ENCODE peak calls at places on chromosomes 1 and 21, in four cellular contexts. M is neural progenitor cell, Y is HCT116, L is fibroblast of lung. A is an unnamed sample.

GRCh38 chr1:11857164-11857853 is 1.4 kb downstream of the NPPB start:
- DNase-seq in M (no peak), Y (no peak), L (no peak), A (no peak)

GRCh38 chr1:64363116-64363515 is 106.8 kb upstream of the CACHD1 start:
- DNase-seq in Y (no peak), L (no peak), M (no peak), A (no peak)

GRCh38 chr1:170807432-170807831 is 127.9 kb upstream of the MROH9 start:
- DNase-seq in Y (peak), L (peak), M (no peak), A (peak)

GRCh38 chr1:222761171-222761570 is 24.2 kb downstream of the FAM177B start:
- DNase-seq in Y (no peak), L (no peak), M (no peak), A (no peak)

GRCh38 chr1:191368891-191369654 is 789.2 kb upstream of the RGS18 start:
- DNase-seq in L (no peak), M (peak), Y (no peak), A (no peak)

GRCh38 chr1:183989078-183989577 is 48.4 kb downstream of the COLGALT2 start:
- DNase-seq in L (peak), M (no peak), Y (no peak), A (peak)

GRCh38 chr1:150577557-150578277 is 1.7 kb downstream of the MCL1 start:
- DNase-seq in M (no peak), L (peak), Y (no peak), A (no peak)

GRCh38 chr21:38843806-38844479 is 38.2 kb downstream of the ETS2 start:
- DNase-seq in L (peak), Y (no peak), M (no peak), A (peak)

GRCh38 chr1:20962576-20963258 is 175.6 kb upstream of the HP1BP3 start:
- DNase-seq in M (no peak), L (no peak), Y (no peak), A (no peak)

GRCh38 chr21:31647650-31648049 is 11.8 kb upstream of the SOD1 start:
- DNase-seq in M (no peak), L (no peak), Y (no peak), A (no peak)

GRCh38 chr1:115457295-115457694 is 119.2 kb upstream of the NGF start:
- DNase-seq in Y (no peak), L (no peak), M (no peak), A (no peak)

GRCh38 chr1:109482796-109483638 is 688 bp upstream of the ATXN7L2 start:
- DNase-seq in Y (no peak), M (peak), L (no peak), A (no peak)

GRCh38 chr1:39081266-39082139 is 55.4 kb downstream of the NDUFS5 start:
- DNase-seq in L (no peak), Y (no peak), M (no peak), A (peak)
- H2AFZ ChIP-seq in L (no peak), Y (no peak), M (peak), A (peak)

GRCh38 chr1:54543729-54544496 is 4.1 kb upstream of the ACOT11 start:
- DNase-seq in Y (no peak), L (no peak), M (no peak), A (no peak)

GRCh38 chr1:54540891-54541290 is 7.1 kb upstream of the ACOT11 start:
- DNase-seq in Y (no peak), L (no peak), M (no peak), A (no peak)

GRCh38 chr1:54542962-54543539 is 5.0 kb upstream of the ACOT11 start:
- DNase-seq in L (no peak), M (no peak), Y (no peak), A (no peak)

GRCh38 chr1:54545916-54546635 is 2.0 kb upstream of the ACOT11 start:
- DNase-seq in L (no peak), Y (no peak), M (no peak), A (no peak)

GRCh38 chr1:54542120-54542961 is 5.7 kb upstream of the ACOT11 start:
- DNase-seq in Y (peak), L (peak), M (peak), A (no peak)
- TF ChIP-seq CTCF in Y (no peak), L (no peak), M (peak), A (no peak)

DNA sequence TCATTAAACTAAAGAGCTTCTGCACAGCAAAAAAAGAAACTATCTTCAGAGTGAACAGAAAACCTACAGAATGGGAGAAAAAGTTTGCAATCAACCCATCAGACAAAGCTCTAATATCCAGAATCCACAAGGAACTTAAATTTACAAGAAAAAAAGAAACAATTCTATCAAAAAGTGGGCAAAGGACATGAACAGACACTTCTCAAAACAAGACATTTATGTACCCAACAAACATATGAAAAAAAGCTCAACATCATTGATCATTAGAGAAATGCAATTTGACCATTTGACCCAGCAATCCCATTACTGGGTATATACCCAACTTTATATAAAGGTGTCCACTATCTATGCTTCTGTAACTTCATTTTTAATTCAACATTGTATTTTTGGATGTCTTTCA is 31.1 kb upstream of the VN1R5 start:
- DNase-seq in M (no peak), L (no peak), Y (no peak), A (no peak)
- H3K4me3 ChIP-seq in M (no peak), L (no peak), Y (no peak), A (no peak)

GRCh38 chr1:111756124-111756513 is 418 bp downstream of the DDX20 start:
- DNase-seq in M (no peak), Y (no peak), L (no peak), A (no peak)
- H2AFZ ChIP-seq in M (peak), Y (no peak), L (peak), A (peak)

DNA sequence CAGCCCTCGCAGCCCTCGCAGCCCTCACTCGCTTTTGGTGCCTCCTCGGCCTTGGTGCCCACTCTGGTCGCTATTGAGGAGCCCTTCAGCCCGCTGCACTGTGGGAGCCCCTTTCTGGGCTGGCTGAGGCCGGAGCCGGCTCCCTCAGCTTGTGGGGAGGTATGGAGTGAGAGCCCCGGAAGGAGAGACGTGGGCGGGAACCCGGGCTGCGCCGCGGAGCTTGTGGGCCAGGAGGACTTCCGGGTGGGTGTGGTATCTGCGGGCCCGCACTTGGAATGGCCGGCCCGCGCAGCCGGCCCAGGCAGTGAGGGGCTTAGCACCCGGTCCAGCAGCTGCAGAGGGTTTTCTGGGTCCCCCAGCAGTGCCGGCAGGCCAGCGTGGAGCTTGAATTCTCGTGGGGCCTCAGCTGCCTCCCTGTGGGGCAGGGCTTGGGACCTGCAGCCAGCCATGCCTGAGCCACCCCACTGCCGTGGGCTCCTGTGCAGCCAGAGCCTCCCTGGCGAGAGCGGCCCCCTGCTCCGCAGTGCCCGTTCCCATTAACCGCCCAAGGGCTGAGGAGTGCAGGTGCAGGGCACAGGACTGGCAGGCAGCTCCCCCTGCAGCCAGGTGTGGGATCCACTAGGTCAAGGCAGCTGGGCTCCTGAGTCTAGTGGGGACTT is 9.9 kb upstream of the CFHR2 start:
- DNase-seq in L (no peak), M (no peak), Y (no peak), A (no peak)
- TF ChIP-seq CTCF in L (no peak), M (no peak), Y (no peak), A (no peak)

DNA sequence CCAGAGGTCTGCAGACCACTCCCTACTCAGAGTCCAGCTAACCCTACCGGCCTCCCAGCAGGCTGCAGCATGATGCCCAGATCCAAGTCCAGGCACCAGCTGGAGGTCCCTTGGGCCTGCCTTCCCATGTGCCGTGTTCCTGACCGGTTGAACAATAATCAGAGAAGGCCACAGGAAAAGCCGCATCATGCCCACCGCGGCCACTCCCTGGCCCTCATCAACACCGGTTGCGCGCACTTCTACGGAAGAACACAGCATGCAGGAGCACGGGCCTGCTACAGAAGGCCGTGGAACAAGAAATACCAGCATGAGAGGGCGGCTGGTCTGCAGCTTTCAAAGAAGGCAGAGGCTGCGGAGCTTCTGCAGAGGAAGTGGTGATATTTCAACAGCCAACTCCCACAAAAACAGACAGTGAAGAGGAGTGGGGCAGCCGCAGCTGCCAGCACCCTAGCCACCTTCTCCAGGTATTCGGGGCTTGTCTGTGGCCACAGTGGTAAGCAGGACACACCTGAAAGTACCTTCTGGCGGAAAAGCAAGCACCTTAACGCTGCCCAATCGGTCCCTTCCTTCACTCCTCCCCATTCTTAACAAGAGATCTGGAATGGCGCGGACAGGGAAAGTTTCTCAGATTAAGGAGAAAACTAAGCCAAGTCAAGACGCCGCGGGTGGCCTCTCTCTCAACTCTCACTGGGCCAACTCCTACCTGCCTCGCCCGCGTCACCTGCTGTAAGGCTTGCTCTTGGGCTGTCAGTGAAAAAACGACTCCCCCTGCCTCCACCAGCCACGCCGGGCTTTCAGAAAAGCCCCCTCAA is 1.5 kb downstream of the PGBD5 start:
- DNase-seq in M (peak), L (no peak), Y (no peak), A (no peak)
- H3K4me3 ChIP-seq in M (peak), L (no peak), Y (no peak), A (no peak)

A was measured in PC-3.